ENCODE peak calls at places on chromosomes 3 and 15, in four cellular contexts. One of them, this sample, is unnamed.

GRCh38 chr3:196207159-196207832 is 3.9 kb downstream of the ZDHHC19 start:
- DNase-seq in vagina: no peak
- DNase-seq in SK-N-SH: peak
- DNase-seq in esophagus muscularis mucosa: no peak
- DNase-seq in this sample: no peak

GRCh38 chr3:28835249-28835648 is 445.6 kb upstream of the RBMS3 start:
- DNase-seq in vagina: no peak
- DNase-seq in SK-N-SH: no peak
- DNase-seq in esophagus muscularis mucosa: no peak
- DNase-seq in this sample: no peak

GRCh38 chr15:101560722-101561583 is 71.4 kb upstream of the PCSK6 start:
- DNase-seq in vagina: peak
- DNase-seq in SK-N-SH: no peak
- DNase-seq in esophagus muscularis mucosa: peak
- DNase-seq in this sample: no peak

GRCh38 chr15:37078000-37078399 is 22.3 kb downstream of the MEIS2 start:
- DNase-seq in vagina: no peak
- DNase-seq in SK-N-SH: no peak
- DNase-seq in esophagus muscularis mucosa: no peak
- DNase-seq in this sample: no peak

GRCh38 chr3:42376397-42376798 is 34.0 kb downstream of the LYZL4 start:
- DNase-seq in vagina: no peak
- DNase-seq in SK-N-SH: no peak
- DNase-seq in esophagus muscularis mucosa: peak
- DNase-seq in this sample: no peak

GRCh38 chr3:84987709-84988504 is 29.1 kb downstream of the CADM2 start:
- DNase-seq in vagina: no peak
- DNase-seq in SK-N-SH: peak
- DNase-seq in esophagus muscularis mucosa: no peak
- DNase-seq in this sample: no peak

GRCh38 chr3:102748646-102749045 is 313.8 kb downstream of the ZPLD1 start:
- DNase-seq in vagina: no peak
- DNase-seq in SK-N-SH: no peak
- DNase-seq in esophagus muscularis mucosa: no peak
- DNase-seq in this sample: no peak

GRCh38 chr3:193870376-193871092 is 265.4 kb upstream of the HES1 start:
- DNase-seq in vagina: no peak
- DNase-seq in SK-N-SH: no peak
- DNase-seq in esophagus muscularis mucosa: no peak
- DNase-seq in this sample: no peak

GRCh38 chr15:46251873-46252272 is 617.0 kb downstream of the SQOR start:
- DNase-seq in vagina: no peak
- DNase-seq in SK-N-SH: no peak
- DNase-seq in esophagus muscularis mucosa: no peak
- DNase-seq in this sample: no peak

GRCh38 chr3:118882353-118882947 is 152.2 kb downstream of the IGSF11 start:
- DNase-seq in vagina: no peak
- DNase-seq in SK-N-SH: peak
- DNase-seq in esophagus muscularis mucosa: no peak
- DNase-seq in this sample: no peak

GRCh38 chr3:52487788-52488691 is 7.1 kb upstream of the STAB1 start:
- DNase-seq in vagina: no peak
- DNase-seq in SK-N-SH: no peak
- DNase-seq in esophagus muscularis mucosa: no peak
- DNase-seq in this sample: no peak

GRCh38 chr3:100040446-100040845 is 73.9 kb downstream of the FILIP1L start:
- DNase-seq in vagina: no peak
- DNase-seq in SK-N-SH: no peak
- DNase-seq in esophagus muscularis mucosa: no peak
- DNase-seq in this sample: no peak

GRCh38 chr3:132343018-132343612 is 25.9 kb downstream of the ACP3 start:
- DNase-seq in vagina: no peak
- DNase-seq in SK-N-SH: peak
- DNase-seq in esophagus muscularis mucosa: no peak
- DNase-seq in this sample: no peak

GRCh38 chr3:10420745-10421475 is 84.5 kb downstream of the ATP2B2 start:
- DNase-seq in vagina: no peak
- DNase-seq in SK-N-SH: no peak
- DNase-seq in esophagus muscularis mucosa: no peak
- DNase-seq in this sample: no peak

GRCh38 chr3:10419637-10420232 is 85.7 kb downstream of the ATP2B2 start:
- DNase-seq in vagina: no peak
- DNase-seq in SK-N-SH: no peak
- DNase-seq in esophagus muscularis mucosa: no peak
- DNase-seq in this sample: no peak

GRCh38 chr3:10421996-10422395 is 83.4 kb downstream of the ATP2B2 start:
- DNase-seq in vagina: no peak
- DNase-seq in SK-N-SH: no peak
- DNase-seq in esophagus muscularis mucosa: no peak
- DNase-seq in this sample: no peak

GRCh38 chr3:10416730-10417300 is 88.6 kb downstream of the ATP2B2 start:
- DNase-seq in vagina: no peak
- DNase-seq in SK-N-SH: no peak
- DNase-seq in esophagus muscularis mucosa: no peak
- DNase-seq in this sample: no peak

GRCh38 chr3:10417849-10418248 is 87.5 kb downstream of the ATP2B2 start:
- DNase-seq in vagina: no peak
- DNase-seq in SK-N-SH: peak
- DNase-seq in esophagus muscularis mucosa: no peak
- DNase-seq in this sample: no peak
- TF ChIP-seq CTCF in vagina: no peak
- TF ChIP-seq CTCF in SK-N-SH: peak
- TF ChIP-seq CTCF in esophagus muscularis mucosa: no peak
- TF ChIP-seq CTCF in this sample: peak

DNA sequence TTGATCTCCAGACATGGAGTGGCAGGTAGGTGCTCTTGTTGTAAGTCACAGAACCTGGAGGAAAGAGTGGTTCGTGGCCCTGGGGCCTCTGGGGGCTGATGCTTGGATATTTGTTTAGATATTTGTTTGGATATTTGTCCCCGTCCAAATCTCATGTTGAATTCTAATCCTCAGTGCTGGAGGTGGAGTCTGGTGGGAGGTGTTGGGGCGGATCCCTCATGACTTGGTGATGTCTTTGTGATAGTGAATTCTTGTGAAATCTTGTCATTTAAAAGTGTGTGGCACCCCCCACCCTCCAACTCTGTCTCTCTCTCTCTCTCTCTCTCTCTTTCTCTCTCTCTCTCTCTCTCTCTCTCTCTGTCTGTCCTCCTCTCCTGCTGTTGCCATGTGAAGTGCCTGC is 122.4 kb downstream of the LPP start:
- DNase-seq in vagina: no peak
- DNase-seq in SK-N-SH: no peak
- DNase-seq in esophagus muscularis mucosa: no peak
- DNase-seq in this sample: no peak
- TF ChIP-seq CTCF in vagina: no peak
- TF ChIP-seq CTCF in SK-N-SH: no peak
- TF ChIP-seq CTCF in esophagus muscularis mucosa: no peak
- TF ChIP-seq CTCF in this sample: no peak

GRCh38 chr3:44865272-44866005 is 3.7 kb downstream of the TMEM42 start:
- DNase-seq in vagina: no peak
- DNase-seq in SK-N-SH: no peak
- DNase-seq in esophagus muscularis mucosa: no peak
- DNase-seq in this sample: no peak

GRCh38 chr3:44862221-44862637 is 517 bp downstream of the TMEM42 start:
- DNase-seq in vagina: no peak
- DNase-seq in SK-N-SH: no peak
- DNase-seq in esophagus muscularis mucosa: no peak
- DNase-seq in this sample: no peak

GRCh38 chr3:44860117-44860516 is 1.6 kb upstream of the TMEM42 start:
- DNase-seq in vagina: no peak
- DNase-seq in SK-N-SH: no peak
- DNase-seq in esophagus muscularis mucosa: no peak
- DNase-seq in this sample: no peak

GRCh38 chr3:44867421-44868111 is 5.9 kb downstream of the TMEM42 start:
- DNase-seq in vagina: no peak
- DNase-seq in SK-N-SH: no peak
- DNase-seq in esophagus muscularis mucosa: no peak
- DNase-seq in this sample: no peak

GRCh38 chr3:44861412-44862220 is at the start of gene TMEM42:
- DNase-seq in vagina: no peak
- DNase-seq in SK-N-SH: peak
- DNase-seq in esophagus muscularis mucosa: peak
- DNase-seq in this sample: peak
- TF ChIP-seq CTCF in vagina: no peak
- TF ChIP-seq CTCF in SK-N-SH: peak
- TF ChIP-seq CTCF in esophagus muscularis mucosa: peak
- TF ChIP-seq CTCF in this sample: peak

DNA sequence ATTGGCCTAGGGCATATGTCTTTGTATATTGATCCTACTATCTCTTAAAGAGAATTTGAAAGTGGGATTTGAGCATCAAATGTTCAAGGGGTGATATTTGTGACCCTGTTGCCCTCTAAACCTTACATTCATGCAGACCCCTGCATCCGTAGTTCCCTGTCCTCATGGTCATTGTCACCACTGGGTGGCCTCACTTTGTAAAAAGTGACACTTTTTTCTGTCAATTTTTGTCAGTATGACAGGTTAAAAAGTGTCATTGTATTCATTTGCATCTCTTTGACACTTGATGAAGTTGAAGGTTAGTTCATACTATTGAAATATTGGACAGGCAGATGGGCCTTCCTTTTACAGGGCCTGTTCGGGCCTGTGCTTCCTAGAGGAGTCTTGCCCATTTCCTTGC is 12.3 kb upstream of the KLF15 start:
- DNase-seq in vagina: no peak
- DNase-seq in SK-N-SH: no peak
- DNase-seq in esophagus muscularis mucosa: no peak
- DNase-seq in this sample: no peak
- TF ChIP-seq CTCF in vagina: no peak
- TF ChIP-seq CTCF in SK-N-SH: no peak
- TF ChIP-seq CTCF in esophagus muscularis mucosa: no peak
- TF ChIP-seq CTCF in this sample: no peak

DNA sequence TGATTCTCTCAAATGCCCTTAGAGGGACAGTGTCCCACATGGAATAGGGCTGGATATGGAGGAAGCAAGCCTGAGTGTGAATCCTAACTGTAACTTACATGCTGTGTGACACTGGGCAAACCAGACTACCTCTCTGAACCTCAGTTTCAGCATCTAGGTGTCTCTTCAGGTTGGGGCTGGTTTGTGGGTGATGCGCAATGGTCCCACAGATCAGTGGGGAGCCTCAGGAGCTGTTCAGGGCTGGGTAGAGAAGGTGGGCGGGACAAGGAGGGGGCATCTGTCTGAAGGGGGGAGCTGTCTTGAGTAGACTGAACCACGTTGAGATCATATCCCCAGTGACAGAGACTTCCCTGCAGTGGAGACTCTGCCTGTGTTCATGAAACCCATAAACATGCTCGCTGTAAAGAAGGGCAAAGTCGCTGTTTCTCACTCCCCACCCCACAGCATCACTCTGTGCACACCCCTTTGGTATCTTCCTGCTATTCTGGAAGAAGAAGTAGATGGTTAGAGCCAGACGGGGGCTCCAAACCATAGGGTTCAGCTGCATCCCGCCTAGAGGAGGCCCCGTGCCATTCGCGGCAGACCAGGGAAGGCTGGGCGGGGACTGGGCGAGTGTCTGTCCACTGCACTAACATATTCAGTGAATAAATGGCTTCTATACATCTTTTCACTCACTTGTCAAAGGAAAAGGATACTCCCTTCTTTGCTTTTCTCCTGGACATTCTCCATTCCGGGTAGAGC is 28.4 kb downstream of the SRPRB start:
- DNase-seq in vagina: peak
- DNase-seq in SK-N-SH: no peak
- DNase-seq in esophagus muscularis mucosa: no peak
- DNase-seq in this sample: peak
- TF ChIP-seq CTCF in vagina: no peak
- TF ChIP-seq CTCF in SK-N-SH: no peak
- TF ChIP-seq CTCF in esophagus muscularis mucosa: no peak
- TF ChIP-seq CTCF in this sample: no peak

GRCh38 chr3:16288664-16289063 is 23.7 kb downstream of the OXNAD1 start:
- DNase-seq in vagina: no peak
- DNase-seq in SK-N-SH: no peak
- DNase-seq in esophagus muscularis mucosa: no peak
- DNase-seq in this sample: no peak

GRCh38 chr3:16289144-16289889 is 24.3 kb downstream of the OXNAD1 start:
- DNase-seq in vagina: no peak
- DNase-seq in SK-N-SH: no peak
- DNase-seq in esophagus muscularis mucosa: no peak
- DNase-seq in this sample: no peak

GRCh38 chr3:16290827-16291196 is 25.8 kb downstream of the OXNAD1 start:
- DNase-seq in vagina: no peak
- DNase-seq in SK-N-SH: no peak
- DNase-seq in esophagus muscularis mucosa: no peak
- DNase-seq in this sample: no peak

GRCh38 chr3:16286672-16287604 is 21.9 kb downstream of the OXNAD1 start:
- DNase-seq in vagina: no peak
- DNase-seq in SK-N-SH: no peak
- DNase-seq in esophagus muscularis mucosa: no peak
- DNase-seq in this sample: no peak

DNA sequence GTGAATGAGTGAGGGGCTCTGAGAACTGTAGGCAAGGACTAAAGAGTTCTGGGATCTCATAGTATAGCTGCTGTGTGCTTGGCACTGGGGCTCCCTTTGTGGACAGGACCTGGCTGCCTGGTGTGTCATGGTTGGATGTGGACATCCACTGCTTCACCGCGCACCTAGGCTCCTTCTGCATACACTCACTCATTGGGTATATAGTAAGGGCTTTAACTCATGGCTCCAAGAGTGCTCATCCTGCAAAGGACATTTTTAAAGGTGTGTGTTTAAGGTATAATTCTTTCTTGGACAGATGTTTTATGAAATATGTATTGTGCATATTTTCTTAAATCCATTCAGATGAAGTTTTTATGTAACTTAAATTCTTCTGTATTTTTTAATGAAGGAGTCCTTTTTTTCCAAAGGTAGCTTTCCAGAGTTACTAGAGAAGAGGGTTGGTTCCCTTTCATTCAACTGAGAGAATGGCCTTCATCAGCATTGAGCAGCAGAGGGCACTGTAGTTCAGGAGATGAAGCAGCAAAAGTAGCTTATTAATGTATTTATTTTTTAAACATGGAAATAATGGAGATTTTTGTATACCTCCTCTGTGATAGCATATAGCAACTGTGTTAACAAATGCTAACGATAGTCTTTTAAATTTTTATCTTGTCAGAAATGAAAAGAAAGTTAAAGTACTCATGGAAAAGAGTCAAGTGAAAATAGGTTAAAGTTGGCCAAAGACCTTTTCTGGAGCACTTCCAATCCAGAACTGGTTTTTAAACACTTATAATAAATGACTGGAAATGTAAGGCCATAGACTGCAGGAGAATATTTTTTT is 25.2 kb downstream of the OXNAD1 start:
- DNase-seq in vagina: no peak
- DNase-seq in SK-N-SH: peak
- DNase-seq in esophagus muscularis mucosa: no peak
- DNase-seq in this sample: no peak
- TF ChIP-seq CTCF in vagina: peak
- TF ChIP-seq CTCF in SK-N-SH: peak
- TF ChIP-seq CTCF in esophagus muscularis mucosa: peak
- TF ChIP-seq CTCF in this sample: peak